ENCODE peak calls at places on chromosome 16, in five cellular contexts. One of them, this sample, is unnamed.

GRCh38 chr16:11139624-11140375 is 116.2 kb downstream of the SOCS1 start:
- DNase-seq in neural progenitor cell: peak
- DNase-seq in iPS-NIHi11: no peak
- DNase-seq in endothelial cell: peak
- DNase-seq in epithelial cell of esophagus: no peak
- DNase-seq in this sample: no peak

GRCh38 chr16:57185446-57185944 is 344 bp downstream of the PSME3IP1 start:
- DNase-seq in neural progenitor cell: peak
- DNase-seq in iPS-NIHi11: peak
- DNase-seq in endothelial cell: peak
- DNase-seq in epithelial cell of esophagus: peak
- DNase-seq in this sample: no peak

GRCh38 chr16:48318630-48319029 is 66.6 kb downstream of the SIAH1 start:
- DNase-seq in neural progenitor cell: no peak
- DNase-seq in iPS-NIHi11: peak
- DNase-seq in endothelial cell: peak
- DNase-seq in epithelial cell of esophagus: no peak
- DNase-seq in this sample: no peak

GRCh38 chr16:67967956-67968439 is 439 bp downstream of the SLC12A4 start:
- DNase-seq in neural progenitor cell: peak
- DNase-seq in iPS-NIHi11: peak
- DNase-seq in endothelial cell: no peak
- DNase-seq in epithelial cell of esophagus: peak
- DNase-seq in this sample: no peak

GRCh38 chr16:65119905-65120341 is 1.9 kb downstream of the CDH11 start:
- DNase-seq in neural progenitor cell: peak
- DNase-seq in iPS-NIHi11: no peak
- DNase-seq in endothelial cell: no peak
- DNase-seq in epithelial cell of esophagus: peak
- DNase-seq in this sample: no peak

GRCh38 chr16:4660454-4661007 is 32.8 kb upstream of the NUDT16L1 start:
- DNase-seq in neural progenitor cell: no peak
- DNase-seq in iPS-NIHi11: no peak
- DNase-seq in endothelial cell: no peak
- DNase-seq in epithelial cell of esophagus: peak
- DNase-seq in this sample: no peak

GRCh38 chr16:68388124-68388523 is 60.2 kb downstream of the SMPD3 start:
- DNase-seq in neural progenitor cell: no peak
- DNase-seq in iPS-NIHi11: no peak
- DNase-seq in endothelial cell: no peak
- DNase-seq in epithelial cell of esophagus: no peak
- DNase-seq in this sample: no peak

GRCh38 chr16:49277766-49278566 is 3.7 kb downstream of the CBLN1 start:
- DNase-seq in neural progenitor cell: peak
- DNase-seq in iPS-NIHi11: peak
- DNase-seq in endothelial cell: peak
- DNase-seq in epithelial cell of esophagus: no peak
- DNase-seq in this sample: no peak

GRCh38 chr16:11914759-11915643 is 755 bp downstream of the GSPT1 start:
- DNase-seq in neural progenitor cell: peak
- DNase-seq in iPS-NIHi11: peak
- DNase-seq in endothelial cell: peak
- DNase-seq in epithelial cell of esophagus: peak
- DNase-seq in this sample: peak

GRCh38 chr16:85946680-85947510 is 47.9 kb downstream of the IRF8 start:
- DNase-seq in neural progenitor cell: no peak
- DNase-seq in iPS-NIHi11: no peak
- DNase-seq in endothelial cell: no peak
- DNase-seq in epithelial cell of esophagus: no peak
- DNase-seq in this sample: no peak